ENCODE peak calls at places on chromosome 10, in four cellular contexts. C is neuronal stem cell, P is IMR-90, K is H9. B is an unnamed sample.

GRCh38 chr10:97494863-97495506 is 3.2 kb downstream of the MMS19 start:
- DNase-seq in C (no peak), P (peak), K (peak), B (no peak)

GRCh38 chr10:92242910-92243671 is 47.8 kb downstream of the CPEB3 start:
- DNase-seq in C (peak), P (peak), K (peak), B (peak)

GRCh38 chr10:33115720-33116119 is 157.7 kb upstream of the ITGB1 start:
- DNase-seq in C (no peak), P (peak), K (no peak), B (peak)

GRCh38 chr10:14089556-14090297 is 241.0 kb downstream of the FRMD4A start:
- DNase-seq in C (no peak), P (no peak), K (no peak), B (no peak)

GRCh38 chr10:118259288-118259906 is 82.7 kb downstream of the FAM204A start:
- DNase-seq in C (peak), P (peak), K (peak), B (peak)

GRCh38 chr10:70564901-70565351 is 37.6 kb downstream of the PRF1 start:
- DNase-seq in C (no peak), P (no peak), K (no peak), B (no peak)

GRCh38 chr10:7541137-7542087 is 125.4 kb downstream of the ITIH5 start:
- DNase-seq in C (no peak), P (peak), K (peak), B (peak)

GRCh38 chr10:86389441-86390193 is 23.0 kb upstream of the GRID1 start:
- DNase-seq in C (no peak), P (peak), K (peak), B (peak)

GRCh38 chr10:25614652-25615051 is 319.4 kb upstream of the MYO3A start:
- DNase-seq in C (no peak), P (no peak), K (no peak), B (no peak)

GRCh38 chr10:133347636-133348517 is 704 bp downstream of the PRAP1 start:
- DNase-seq in C (no peak), P (no peak), K (no peak), B (no peak)

GRCh38 chr10:33900591-33900990 is 566.1 kb upstream of the NRP1 start:
- DNase-seq in C (no peak), P (peak), K (no peak), B (no peak)

GRCh38 chr10:86936661-86937501 is 20.5 kb downstream of the MMRN2 start:
- DNase-seq in C (no peak), P (peak), K (no peak), B (no peak)

GRCh38 chr10:74150151-74151056 is at the start of gene AP3M1:
- DNase-seq in C (no peak), P (no peak), K (peak), B (no peak)

GRCh38 chr10:101889256-101890210 is 45.9 kb upstream of the KCNIP2 start:
- DNase-seq in C (peak), P (peak), K (peak), B (peak)

GRCh38 chr10:100522107-100522811 is 2.6 kb upstream of the SEC31B start:
- DNase-seq in C (no peak), P (peak), K (no peak), B (peak)

GRCh38 chr10:100516847-100517246 is 2.8 kb downstream of the SEC31B start:
- DNase-seq in C (no peak), P (no peak), K (peak), B (no peak)

GRCh38 chr10:100520811-100521210 is 1.1 kb upstream of the SEC31B start:
- DNase-seq in C (no peak), P (peak), K (no peak), B (no peak)

GRCh38 chr10:100518761-100519241 is 860 bp downstream of the SEC31B start:
- DNase-seq in C (peak), P (peak), K (peak), B (peak)

GRCh38 chr10:100519321-100520051 is at the start of gene SEC31B:
- DNase-seq in C (peak), P (no peak), K (peak), B (no peak)
- H3K18ac ChIP-seq in C (peak), P (no peak), K (no peak), B (no peak)

DNA sequence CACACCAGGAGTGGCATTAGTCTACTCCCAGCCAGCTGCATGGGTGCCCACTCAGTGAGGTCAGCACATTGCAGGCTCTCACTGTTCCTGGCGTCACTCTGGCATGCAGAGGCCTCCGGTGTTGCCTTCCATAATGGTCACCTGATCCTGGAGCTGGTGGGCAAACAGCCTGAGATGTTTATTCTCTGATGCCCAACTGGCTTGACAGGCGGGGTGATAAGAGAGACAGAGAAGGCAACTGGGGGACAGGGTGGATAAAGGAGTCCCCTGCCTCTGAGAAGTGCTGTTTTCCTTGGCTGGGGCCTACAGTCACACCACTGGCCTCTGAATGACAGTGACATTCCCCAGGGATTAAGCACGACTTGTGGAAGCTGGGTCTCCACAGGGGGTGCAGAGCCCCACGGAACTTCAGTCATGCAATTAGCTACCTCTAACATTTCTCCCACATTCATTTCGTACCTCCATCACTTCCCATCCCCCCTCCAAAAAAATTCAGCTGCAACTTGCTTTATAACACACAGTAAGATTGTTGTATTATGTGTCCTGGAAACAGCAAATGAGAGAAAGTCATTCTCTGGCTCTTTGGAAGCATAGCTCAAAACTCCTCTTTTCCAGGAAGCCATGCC is 7.1 kb upstream of the RBM20 start:
- DNase-seq in C (no peak), P (no peak), K (peak), B (no peak)
- H2BK120ac ChIP-seq in C (no peak), P (no peak), K (no peak), B (no peak)

GRCh38 chr10:76035728-76036409 is 604.4 kb downstream of the LRMDA start:
- DNase-seq in C (no peak), P (no peak), K (no peak), B (no peak)
- H3K27ac ChIP-seq in C (peak), P (no peak), K (no peak), B (no peak)

GRCh38 chr10:28687683-28688001 is 10.3 kb downstream of the BAMBI start:
- DNase-seq in C (no peak), P (no peak), K (no peak), B (no peak)
- H3K18ac ChIP-seq in C (no peak), P (no peak), K (no peak), B (no peak)